ENCODE peak calls at places on chromosomes 13 and 19, in four cellular contexts. F is astrocyte of the cerebellum, A is neural progenitor cell, H is fibroblast of lung. Y is an unnamed sample.

GRCh38 chr19:39499082-39499642 is 415 bp downstream of the DLL3 start:
- DNase-seq in A (peak; percentile 62), F (no peak), H (peak; percentile 16), Y (no peak)

GRCh38 chr13:41179593-41180250 is 14.6 kb downstream of the KBTBD7 start:
- DNase-seq in F (no peak), H (peak; percentile 61), A (no peak), Y (no peak)

GRCh38 chr19:51108805-51109146 is 567 bp upstream of the CTU1 start:
- DNase-seq in F (no peak), A (no peak), H (no peak), Y (no peak)

GRCh38 chr13:36193151-36193855 is 21.1 kb downstream of the SOHLH2 start:
- DNase-seq in A (no peak), H (peak; percentile 49), F (peak; percentile 27), Y (no peak)

GRCh38 chr13:80716610-80717081 is 375.7 kb upstream of the SPRY2 start:
- DNase-seq in F (no peak), H (no peak), A (no peak), Y (no peak)

GRCh38 chr13:99528547-99528946 is 27.3 kb downstream of the TM9SF2 start:
- DNase-seq in A (peak; percentile 8), F (no peak), H (no peak), Y (no peak)

GRCh38 chr19:16095071-16095571 is 16.6 kb upstream of the RAB8A start:
- DNase-seq in F (no peak), A (no peak), H (no peak), Y (no peak)

GRCh38 chr19:16198363-16198636 is 589 bp downstream of the AP1M1 start:
- DNase-seq in F (no peak), H (no peak), A (no peak), Y (no peak)

GRCh38 chr19:10259162-10259905 is 7.3 kb downstream of the MRPL4 start:
- DNase-seq in A (peak; percentile 93), F (peak; percentile 71), H (peak; percentile 75), Y (peak; percentile 57)

GRCh38 chr13:85508683-85509329 is 290.4 kb downstream of the SLITRK6 start:
- DNase-seq in F (no peak), H (peak; percentile 45), A (no peak), Y (no peak)

GRCh38 chr13:64928704-64929499 is 2301.2 kb downstream of the PCDH9 start:
- DNase-seq in F (peak; percentile 69), H (peak; percentile 93), A (no peak), Y (no peak)

GRCh38 chr13:49220035-49220855 is at the start of gene MLNR:
- DNase-seq in A (peak; percentile 76), F (no peak), H (peak; percentile 40), Y (no peak)

GRCh38 chr13:44618326-44618725 is 42.2 kb upstream of the TSC22D1 start:
- DNase-seq in F (peak; percentile 80), H (peak; percentile 83), A (no peak), Y (no peak)

GRCh38 chr19:48487944-48488343 is 18.8 kb downstream of the CYTH2 start:
- DNase-seq in A (no peak), H (peak; percentile 81), F (no peak), Y (peak; percentile 55)

GRCh38 chr13:97211986-97212385 is 10.1 kb upstream of the MBNL2 start:
- DNase-seq in A (no peak), F (no peak), H (no peak), Y (no peak)

GRCh38 chr13:97211357-97211756 is 10.8 kb upstream of the MBNL2 start:
- DNase-seq in H (peak; percentile 67), F (no peak), A (no peak), Y (no peak)

GRCh38 chr13:97215325-97215724 is 6.8 kb upstream of the MBNL2 start:
- DNase-seq in H (no peak), A (no peak), F (no peak), Y (no peak)

GRCh38 chr13:97214921-97215320 is 7.2 kb upstream of the MBNL2 start:
- DNase-seq in F (no peak), A (no peak), H (no peak), Y (no peak)

DNA sequence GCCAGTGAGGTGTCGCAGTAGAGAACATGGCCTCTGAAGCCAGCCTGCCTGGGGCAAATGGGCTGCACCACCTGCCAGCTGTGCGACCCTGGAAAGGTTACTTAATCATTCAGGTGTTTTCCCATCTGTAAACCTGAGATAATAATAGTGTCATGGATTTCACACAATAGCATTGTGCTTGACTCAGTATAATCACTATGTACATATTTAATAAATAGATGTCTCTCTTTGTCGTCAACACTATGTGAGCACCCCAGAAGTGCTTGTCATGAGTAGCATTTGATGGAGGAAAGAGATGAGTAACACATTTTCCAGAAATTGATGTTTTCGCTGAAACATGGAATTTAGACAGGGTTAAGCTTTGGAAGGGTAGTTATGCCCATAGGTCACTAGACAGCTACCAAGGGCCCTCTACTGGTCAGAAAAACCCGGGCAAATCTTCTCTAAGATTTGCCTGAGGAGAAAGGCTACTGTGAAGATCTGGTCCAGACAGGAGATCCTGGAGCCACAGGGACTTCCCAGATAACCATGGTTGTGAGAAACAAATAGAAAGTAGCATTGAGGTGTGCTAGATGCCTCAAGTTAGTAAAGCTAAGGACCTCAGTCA is 9.5 kb upstream of the MBNL2 start:
- DNase-seq in F (no peak), A (no peak), H (no peak), Y (no peak)
- TF ChIP-seq CTCF in F (peak; percentile 82), A (peak; percentile 47), H (peak; percentile 77), Y (peak; percentile 75)

GRCh38 chr19:7078007-7078406 is 8.5 kb downstream of the ZNF557 start:
- DNase-seq in H (no peak), F (no peak), A (no peak), Y (no peak)

GRCh38 chr19:7074705-7075282 is 5.3 kb downstream of the ZNF557 start:
- DNase-seq in A (no peak), F (no peak), H (no peak), Y (no peak)

GRCh38 chr19:7072541-7072940 is 3.0 kb downstream of the ZNF557 start:
- DNase-seq in H (no peak), A (no peak), F (no peak), Y (no peak)

DNA sequence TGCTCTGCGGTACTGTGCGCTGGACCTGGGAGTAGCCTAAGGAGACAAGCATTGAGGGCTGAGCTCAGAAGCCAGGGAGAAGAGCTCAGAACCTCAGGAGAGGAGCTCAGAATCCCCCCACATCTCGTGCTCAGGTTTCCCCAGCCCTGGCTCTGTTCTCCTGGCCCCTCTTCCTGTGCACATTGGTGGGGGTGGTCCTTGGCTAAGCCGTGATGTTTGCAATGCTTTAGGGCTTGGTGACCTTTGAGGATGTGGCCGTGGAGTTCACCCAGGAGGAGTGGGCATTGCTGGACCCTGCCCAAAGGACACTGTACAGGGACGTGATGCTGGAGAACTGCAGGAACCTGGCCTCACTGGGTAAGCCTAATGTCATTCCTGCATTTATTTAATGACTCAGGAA is 6.6 kb downstream of the ZNF557 start:
- DNase-seq in A (no peak), H (no peak), F (no peak), Y (no peak)
- TF ChIP-seq CTCF in A (no peak), H (no peak), F (no peak), Y (no peak)

GRCh38 chr19:2577722-2578335 is 101.9 kb downstream of the GADD45B start:
- DNase-seq in H (no peak), F (no peak), A (no peak), Y (no peak)

GRCh38 chr19:2578391-2578826 is 102.5 kb downstream of the GADD45B start:
- DNase-seq in A (peak; percentile 43), H (peak; percentile 79), F (peak; percentile 44), Y (no peak)

GRCh38 chr19:2578911-2579677 is 103.2 kb downstream of the GADD45B start:
- DNase-seq in A (peak; percentile 93), H (peak; percentile 91), F (peak; percentile 81), Y (peak; percentile 81)

GRCh38 chr19:2582984-2583956 is 107.3 kb downstream of the GADD45B start:
- DNase-seq in A (no peak), F (no peak), H (no peak), Y (no peak)

GRCh38 chr19:2579678-2580280 is 103.9 kb downstream of the GADD45B start:
- DNase-seq in F (no peak), A (no peak), H (no peak), Y (no peak)
- TF ChIP-seq CTCF in F (no peak), A (no peak), H (no peak), Y (no peak)

GRCh38 chr13:25882732-25883357 is 169.0 kb downstream of the SHISA2 start:
- DNase-seq in H (no peak), A (peak; percentile 39), F (no peak), Y (no peak)

GRCh38 chr13:25885418-25885817 is 166.4 kb downstream of the SHISA2 start:
- DNase-seq in F (no peak), H (no peak), A (no peak), Y (no peak)

GRCh38 chr13:25881136-25881926 is 170.5 kb downstream of the SHISA2 start:
- DNase-seq in A (no peak), H (peak; percentile 77), F (peak; percentile 83), Y (no peak)

GRCh38 chr13:25879466-25879865 is 172.3 kb downstream of the SHISA2 start:
- DNase-seq in H (no peak), F (no peak), A (no peak), Y (no peak)

DNA sequence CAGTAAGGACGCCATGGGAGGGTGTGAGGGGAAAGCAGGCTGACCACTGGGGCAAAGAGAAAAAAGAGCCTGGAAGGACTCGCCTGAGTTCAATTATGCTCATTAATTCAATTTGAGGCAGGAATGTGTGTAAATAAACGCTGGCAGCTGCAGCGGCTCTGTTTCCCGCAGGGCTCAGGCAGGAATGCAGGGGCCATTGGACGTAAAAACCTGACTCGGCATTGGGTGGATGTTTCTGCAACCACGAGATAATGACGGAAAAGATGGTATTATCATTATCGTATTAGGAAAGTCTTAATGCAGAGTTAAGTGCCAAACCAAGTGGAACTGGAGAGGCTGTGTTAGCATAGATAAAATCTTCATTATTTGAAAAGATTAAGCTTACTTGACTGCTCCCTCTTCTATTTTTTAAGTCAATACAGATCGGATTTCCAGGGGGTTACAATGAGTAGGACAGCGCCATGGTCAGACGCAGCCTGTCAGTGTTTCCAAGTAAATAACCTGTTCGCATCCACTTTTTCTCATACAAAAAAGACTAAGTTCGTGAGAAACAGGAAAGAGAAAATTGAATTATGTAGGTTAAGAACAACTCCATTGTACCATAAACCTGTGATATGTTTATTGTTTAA is 169.8 kb downstream of the SHISA2 start:
- DNase-seq in A (peak; percentile 91), F (peak; percentile 94), H (peak; percentile 90), Y (no peak)
- TF ChIP-seq CTCF in A (peak; percentile 8), F (no peak), H (no peak), Y (no peak)

GRCh38 chr19:3653865-3654513 is 27.4 kb upstream of the CACTIN start:
- DNase-seq in A (peak; percentile 29), F (no peak), H (no peak), Y (no peak)
- TF ChIP-seq CTCF in A (peak; percentile 33), F (no peak), H (no peak), Y (no peak)

GRCh38 chr13:59487883-59488282 is 675.8 kb downstream of the DIAPH3 start:
- DNase-seq in F (no peak), A (no peak), H (no peak), Y (no peak)
- TF ChIP-seq CTCF in F (no peak), A (peak; percentile 25), H (no peak), Y (no peak)

GRCh38 chr19:24048261-24048660 is 38.7 kb upstream of the ZNF254 start:
- DNase-seq in H (no peak), A (no peak), F (no peak), Y (no peak)
- TF ChIP-seq CTCF in H (no peak), A (peak; percentile 4), F (peak; percentile 2), Y (no peak)

GRCh38 chr13:100533588-100534041 is 55.0 kb downstream of the GGACT start:
- DNase-seq in H (no peak), A (no peak), F (no peak), Y (no peak)
- TF ChIP-seq CTCF in H (no peak), A (no peak), F (no peak), Y (no peak)